ENCODE peak calls at places on chromosomes 7 and 10, in four cellular contexts. One of them, this sample, is unnamed.

GRCh38 chr7:80921130-80921529 is 2.3 kb upstream of the SEMA3C start:
- DNase-seq in heart left ventricle: no peak
- DNase-seq in lung: no peak
- DNase-seq in OCI-LY7: no peak
- DNase-seq in this sample: no peak

GRCh38 chr7:126803060-126803665 is 449.6 kb downstream of the GRM8 start:
- DNase-seq in heart left ventricle: no peak
- DNase-seq in lung: peak; percentile 43
- DNase-seq in OCI-LY7: peak; percentile 65
- DNase-seq in this sample: no peak

GRCh38 chr10:126659750-126660149 is 10.7 kb downstream of the C10orf90 start:
- DNase-seq in heart left ventricle: no peak
- DNase-seq in lung: no peak
- DNase-seq in OCI-LY7: no peak
- DNase-seq in this sample: no peak

GRCh38 chr7:45601094-45601493 is 26.9 kb downstream of the ADCY1 start:
- DNase-seq in heart left ventricle: no peak
- DNase-seq in lung: no peak
- DNase-seq in OCI-LY7: no peak
- DNase-seq in this sample: no peak

GRCh38 chr10:89217057-89217990 is 10.2 kb upstream of the CH25H start:
- DNase-seq in heart left ventricle: peak; percentile 47
- DNase-seq in lung: no peak
- DNase-seq in OCI-LY7: peak; percentile 70
- DNase-seq in this sample: no peak

GRCh38 chr7:45171946-45172345 is 14.4 kb downstream of the RAMP3 start:
- DNase-seq in heart left ventricle: peak; percentile 3
- DNase-seq in lung: no peak
- DNase-seq in OCI-LY7: no peak
- DNase-seq in this sample: peak; percentile 16

GRCh38 chr10:34413214-34413613 is 401.9 kb downstream of the PARD3 start:
- DNase-seq in heart left ventricle: no peak
- DNase-seq in lung: no peak
- DNase-seq in OCI-LY7: no peak
- DNase-seq in this sample: no peak

GRCh38 chr10:14705548-14706234 is 69.0 kb downstream of the FAM107B start:
- DNase-seq in heart left ventricle: no peak
- DNase-seq in lung: no peak
- DNase-seq in OCI-LY7: peak; percentile 37
- DNase-seq in this sample: no peak

GRCh38 chr10:46309511-46310142 is 22.8 kb downstream of the ANTXRL start:
- DNase-seq in heart left ventricle: no peak
- DNase-seq in lung: no peak
- DNase-seq in OCI-LY7: no peak
- DNase-seq in this sample: peak; percentile 59

GRCh38 chr7:24739306-24739705 is 18.0 kb downstream of the GSDME start:
- DNase-seq in heart left ventricle: no peak
- DNase-seq in lung: no peak
- DNase-seq in OCI-LY7: no peak
- DNase-seq in this sample: no peak

GRCh38 chr10:122054046-122055025 is 65.4 kb downstream of the TACC2 start:
- DNase-seq in heart left ventricle: peak; percentile 69
- DNase-seq in lung: peak; percentile 66
- DNase-seq in OCI-LY7: no peak
- DNase-seq in this sample: peak; percentile 64

GRCh38 chr10:17056781-17057191 is 72.8 kb downstream of the CUBN start:
- DNase-seq in heart left ventricle: no peak
- DNase-seq in lung: no peak
- DNase-seq in OCI-LY7: no peak
- DNase-seq in this sample: no peak

GRCh38 chr10:87861953-87862643 is 1.2 kb downstream of the KLLN start:
- DNase-seq in heart left ventricle: peak; percentile 98
- DNase-seq in lung: peak; percentile 98
- DNase-seq in OCI-LY7: peak; percentile 99
- DNase-seq in this sample: peak; percentile 98

GRCh38 chr7:96143495-96144259 is 178.2 kb downstream of the SLC25A13 start:
- DNase-seq in heart left ventricle: no peak
- DNase-seq in lung: no peak
- DNase-seq in OCI-LY7: no peak
- DNase-seq in this sample: no peak

GRCh38 chr10:6151087-6151977 is 51.4 kb upstream of the PFKFB3 start:
- DNase-seq in heart left ventricle: peak; percentile 79
- DNase-seq in lung: peak; percentile 72
- DNase-seq in OCI-LY7: peak; percentile 76
- DNase-seq in this sample: peak; percentile 86

GRCh38 chr7:76310102-76310957 is 7.9 kb downstream of the HSPB1 start:
- DNase-seq in heart left ventricle: no peak
- DNase-seq in lung: no peak
- DNase-seq in OCI-LY7: peak; percentile 27
- DNase-seq in this sample: peak; percentile 50

GRCh38 chr7:146119016-146119415 is 2.4 kb downstream of the CNTNAP2 start:
- DNase-seq in heart left ventricle: no peak
- DNase-seq in lung: no peak
- DNase-seq in OCI-LY7: no peak
- DNase-seq in this sample: no peak

GRCh38 chr10:6838118-6838517 is 258.0 kb upstream of the PRKCQ start:
- DNase-seq in heart left ventricle: no peak
- DNase-seq in lung: no peak
- DNase-seq in OCI-LY7: peak; percentile 10
- DNase-seq in this sample: no peak

GRCh38 chr10:16713290-16713689 is 103.9 kb downstream of the RSU1 start:
- DNase-seq in heart left ventricle: no peak
- DNase-seq in lung: no peak
- DNase-seq in OCI-LY7: no peak
- DNase-seq in this sample: no peak

GRCh38 chr10:48390933-48391845 is 84.7 kb downstream of the MAPK8 start:
- DNase-seq in heart left ventricle: no peak
- DNase-seq in lung: no peak
- DNase-seq in OCI-LY7: no peak
- DNase-seq in this sample: no peak

GRCh38 chr10:129951841-129952240 is 12.2 kb downstream of the EBF3 start:
- DNase-seq in heart left ventricle: no peak
- DNase-seq in lung: no peak
- DNase-seq in OCI-LY7: no peak
- DNase-seq in this sample: no peak

GRCh38 chr7:38276096-38276857 is 2.8 kb upstream of the TARP start:
- DNase-seq in heart left ventricle: no peak
- DNase-seq in lung: no peak
- DNase-seq in OCI-LY7: no peak
- DNase-seq in this sample: no peak

GRCh38 chr7:102220929-102221850 is 65.5 kb upstream of the SH2B2 start:
- DNase-seq in heart left ventricle: no peak
- DNase-seq in lung: no peak
- DNase-seq in OCI-LY7: no peak
- DNase-seq in this sample: no peak

GRCh38 chr10:18793951-18794350 is 134.7 kb downstream of the ARL5B start:
- DNase-seq in heart left ventricle: no peak
- DNase-seq in lung: no peak
- DNase-seq in OCI-LY7: no peak
- DNase-seq in this sample: no peak

GRCh38 chr10:122348512-122348911 is 26.0 kb upstream of the PLEKHA1 start:
- DNase-seq in heart left ventricle: no peak
- DNase-seq in lung: no peak
- DNase-seq in OCI-LY7: peak; percentile 91
- DNase-seq in this sample: no peak

GRCh38 chr7:137084607-137085380 is 216.3 kb downstream of the CHRM2 start:
- DNase-seq in heart left ventricle: no peak
- DNase-seq in lung: no peak
- DNase-seq in OCI-LY7: no peak
- DNase-seq in this sample: no peak
- H3K4me1 ChIP-seq in heart left ventricle: peaks cover 27% of the 10 kb centered on the region
- H3K4me1 ChIP-seq in lung: no peaks in the 10 kb centered on the region
- H3K4me1 ChIP-seq in OCI-LY7: no peaks in the 10 kb centered on the region
- H3K4me1 ChIP-seq in this sample: no peaks in the 10 kb centered on the region

GRCh38 chr7:42232275-42232674 is 4.7 kb downstream of the GLI3 start:
- DNase-seq in heart left ventricle: no peak
- DNase-seq in lung: no peak
- DNase-seq in OCI-LY7: no peak
- DNase-seq in this sample: no peak
- H3K4me1 ChIP-seq in heart left ventricle: peaks cover 9% of the 10 kb centered on the region
- H3K4me1 ChIP-seq in lung: peaks cover 4% of the 10 kb centered on the region
- H3K4me1 ChIP-seq in OCI-LY7: no peaks in the 10 kb centered on the region
- H3K4me1 ChIP-seq in this sample: no peaks in the 10 kb centered on the region

GRCh38 chr10:621981-622740 is 67.3 kb downstream of the DIP2C start:
- DNase-seq in heart left ventricle: no peak
- DNase-seq in lung: no peak
- DNase-seq in OCI-LY7: no peak
- DNase-seq in this sample: peak; percentile 6
- H3K4me1 ChIP-seq in heart left ventricle: peaks cover 66% of the 10 kb centered on the region
- H3K4me1 ChIP-seq in lung: peaks cover 17% of the 10 kb centered on the region
- H3K4me1 ChIP-seq in OCI-LY7: peaks cover 20% of the 10 kb centered on the region
- H3K4me1 ChIP-seq in this sample: no peaks in the 10 kb centered on the region

GRCh38 chr10:112365014-112365432 is 8.9 kb upstream of the ACSL5 start:
- DNase-seq in heart left ventricle: no peak
- DNase-seq in lung: no peak
- DNase-seq in OCI-LY7: no peak
- DNase-seq in this sample: no peak

GRCh38 chr10:112361951-112362770 is 11.8 kb upstream of the ACSL5 start:
- DNase-seq in heart left ventricle: peak; percentile 58
- DNase-seq in lung: peak; percentile 75
- DNase-seq in OCI-LY7: no peak
- DNase-seq in this sample: peak; percentile 82

GRCh38 chr10:112362833-112363232 is 11.1 kb upstream of the ACSL5 start:
- DNase-seq in heart left ventricle: peak; percentile 69
- DNase-seq in lung: no peak
- DNase-seq in OCI-LY7: no peak
- DNase-seq in this sample: peak; percentile 79

GRCh38 chr10:112365451-112365850 is 8.5 kb upstream of the ACSL5 start:
- DNase-seq in heart left ventricle: no peak
- DNase-seq in lung: no peak
- DNase-seq in OCI-LY7: no peak
- DNase-seq in this sample: no peak

DNA sequence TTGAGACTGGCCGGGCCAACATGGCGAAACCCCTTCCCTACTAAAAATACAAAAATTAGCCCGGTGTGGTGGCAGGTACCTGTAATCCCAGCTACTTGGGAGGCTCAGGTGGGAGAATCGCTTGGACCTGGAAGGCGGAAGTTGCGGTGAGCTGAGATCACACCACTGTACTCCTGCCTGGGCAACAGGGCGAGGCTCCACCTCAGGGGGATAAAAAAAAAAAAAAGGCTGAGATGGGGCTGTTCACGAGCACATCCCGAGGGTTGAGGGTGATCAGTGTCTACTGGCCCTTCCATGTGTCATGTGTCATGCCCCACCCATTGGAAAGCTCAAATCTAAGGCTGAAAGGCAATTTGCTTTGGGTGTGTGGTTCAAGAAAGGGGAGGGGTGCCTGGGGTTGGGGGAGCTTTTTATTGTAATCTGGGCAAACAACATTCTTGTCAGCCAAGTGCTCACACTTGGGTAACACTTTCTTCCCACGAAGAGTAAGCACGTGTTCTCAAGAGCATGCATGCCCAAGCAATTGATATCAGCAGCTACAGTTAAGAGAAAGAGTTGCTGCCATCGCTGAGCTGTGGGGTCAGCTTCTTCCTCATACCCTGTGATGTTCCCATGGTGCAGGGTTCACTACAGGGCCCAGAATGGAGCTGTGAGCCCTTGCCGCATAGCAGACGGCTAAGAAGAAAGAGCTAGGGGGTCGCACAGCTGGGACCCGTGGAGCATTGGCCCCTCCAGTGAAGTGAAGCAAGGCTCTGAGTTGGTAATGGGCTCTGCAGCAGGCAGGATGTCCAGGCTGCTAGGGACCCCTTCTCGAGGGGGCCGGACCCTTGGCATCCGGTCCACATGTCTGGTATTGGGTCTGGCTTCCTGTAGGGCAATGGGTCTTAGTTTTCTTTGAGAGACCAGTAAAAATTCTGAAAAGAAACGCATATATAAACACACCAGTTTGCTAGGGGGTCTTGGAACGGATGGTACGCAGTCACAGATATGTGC is 9.9 kb upstream of the ACSL5 start:
- DNase-seq in heart left ventricle: no peak
- DNase-seq in lung: no peak
- DNase-seq in OCI-LY7: no peak
- DNase-seq in this sample: no peak
- H3K4me1 ChIP-seq in heart left ventricle: peaks cover 32% of the 10 kb centered on the region
- H3K4me1 ChIP-seq in lung: peaks cover 15% of the 10 kb centered on the region
- H3K4me1 ChIP-seq in OCI-LY7: no peaks in the 10 kb centered on the region
- H3K4me1 ChIP-seq in this sample: no peaks in the 10 kb centered on the region

GRCh38 chr7:26318921-26319320 is 27.3 kb downstream of the SNX10 start:
- DNase-seq in heart left ventricle: no peak
- DNase-seq in lung: no peak
- DNase-seq in OCI-LY7: no peak
- DNase-seq in this sample: no peak
- H3K4me1 ChIP-seq in heart left ventricle: no peaks in the 10 kb centered on the region
- H3K4me1 ChIP-seq in lung: no peaks in the 10 kb centered on the region
- H3K4me1 ChIP-seq in OCI-LY7: peaks cover 29% of the 10 kb centered on the region
- H3K4me1 ChIP-seq in this sample: no peaks in the 10 kb centered on the region

GRCh38 chr7:99106411-99106810 is 37.5 kb downstream of the SMURF1 start:
- DNase-seq in heart left ventricle: no peak
- DNase-seq in lung: no peak
- DNase-seq in OCI-LY7: no peak
- DNase-seq in this sample: no peak
- H3K4me1 ChIP-seq in heart left ventricle: peaks cover 20% of the 10 kb centered on the region
- H3K4me1 ChIP-seq in lung: peaks cover 13% of the 10 kb centered on the region
- H3K4me1 ChIP-seq in OCI-LY7: no peaks in the 10 kb centered on the region
- H3K4me1 ChIP-seq in this sample: peaks cover 11% of the 10 kb centered on the region

DNA sequence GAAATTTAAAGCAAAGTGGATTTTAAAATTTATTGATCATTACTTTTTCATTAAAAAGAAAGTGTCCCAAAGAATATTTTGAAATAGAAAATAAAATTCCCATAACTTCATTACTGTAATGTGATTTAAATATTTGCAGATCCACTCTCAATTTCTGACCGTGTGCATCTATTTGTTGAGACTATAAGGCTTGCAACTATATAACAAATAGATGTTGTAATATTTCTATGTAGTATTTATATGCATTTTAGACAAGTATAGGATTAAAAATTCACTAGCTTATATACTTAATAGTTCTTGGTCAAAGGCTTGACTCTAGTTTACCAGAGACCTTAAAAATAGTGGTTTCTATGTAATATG is 3.8 kb downstream of the HHEX start:
- DNase-seq in heart left ventricle: no peak
- DNase-seq in lung: no peak
- DNase-seq in OCI-LY7: no peak
- DNase-seq in this sample: no peak
- H3K4me1 ChIP-seq in heart left ventricle: no peaks in the 10 kb centered on the region
- H3K4me1 ChIP-seq in lung: peaks cover 1% of the 10 kb centered on the region
- H3K4me1 ChIP-seq in OCI-LY7: peaks cover 39% of the 10 kb centered on the region
- H3K4me1 ChIP-seq in this sample: no peaks in the 10 kb centered on the region

This sample was measured in aorta.